ENCODE peak calls at places on chromosome 20, in five cellular contexts. O, A, Z, P and C are unnamed samples.

GRCh38 chr20:61536671-61537070 is 284.6 kb downstream of the CDH4 start:
- DNase-seq in O (no peak), A (no peak), Z (no peak), P (no peak), C (no peak)

GRCh38 chr20:3235661-3236324 is 3.2 kb downstream of the SLC4A11 start:
- DNase-seq in O (peak; percentile 72), A (no peak), Z (no peak), P (no peak), C (no peak)

GRCh38 chr20:49685809-49686208 is 27.9 kb downstream of the B4GALT5 start:
- DNase-seq in O (peak; percentile 51), A (no peak), Z (no peak), P (peak; percentile 61), C (no peak)

GRCh38 chr20:32501709-32502108 is 83.4 kb downstream of the NOL4L start:
- DNase-seq in O (peak; percentile 94), A (no peak), Z (no peak), P (no peak), C (no peak)

GRCh38 chr20:44056010-44056698 is 130.8 kb downstream of the JPH2 start:
- DNase-seq in O (peak; percentile 45), A (peak; percentile 72), Z (no peak), P (peak; percentile 74), C (peak; percentile 74)

GRCh38 chr20:49575551-49576060 is 7.7 kb upstream of the PTGIS start:
- DNase-seq in O (no peak), A (no peak), Z (peak; percentile 52), P (no peak), C (peak; percentile 23)

GRCh38 chr20:59120491-59120890 is 43.1 kb upstream of the ZNF831 start:
- DNase-seq in O (no peak), A (no peak), Z (no peak), P (no peak), C (no peak)

GRCh38 chr20:6993016-6993415 is 225.5 kb downstream of the BMP2 start:
- DNase-seq in O (no peak), A (no peak), Z (no peak), P (no peak), C (no peak)

GRCh38 chr20:21357851-21358250 is 39.5 kb downstream of the NKX2-4 start:
- DNase-seq in O (no peak), A (peak; percentile 5), Z (no peak), P (no peak), C (no peak)

GRCh38 chr20:9516658-9516987 is 2.2 kb downstream of the LAMP5 start:
- DNase-seq in O (no peak), A (peak; percentile 21), Z (no peak), P (no peak), C (no peak)

GRCh38 chr20:49045440-49046086 is 549 bp upstream of the CSE1L start:
- DNase-seq in O (peak; percentile 23), A (no peak), Z (peak; percentile 14), P (no peak), C (no peak)

GRCh38 chr20:63734111-63734945 is 2.1 kb upstream of the LIME1 start:
- DNase-seq in O (no peak), A (no peak), Z (no peak), P (no peak), C (no peak)

GRCh38 chr20:63908008-63908682 is 13.2 kb downstream of the DNAJC5 start:
- DNase-seq in O (no peak), A (no peak), Z (no peak), P (no peak), C (no peak)

GRCh38 chr20:62208061-62208804 is 11.8 kb downstream of the HRH3 start:
- DNase-seq in O (no peak), A (no peak), Z (no peak), P (no peak), C (no peak)

GRCh38 chr20:57840504-57841296 is 130.9 kb upstream of the PMEPA1 start:
- DNase-seq in O (no peak), A (no peak), Z (no peak), P (no peak), C (no peak)

GRCh38 chr20:1005452-1006027 is 3.4 kb upstream of the RSPO4 start:
- DNase-seq in O (peak; percentile 26), A (peak; percentile 82), Z (no peak), P (peak; percentile 56), C (no peak)

GRCh38 chr20:24337074-24337473 is 132.4 kb upstream of the SYNDIG1 start:
- DNase-seq in O (peak; percentile 97), A (peak; percentile 7), Z (no peak), P (no peak), C (no peak)

GRCh38 chr20:19448632-19449031 is 236.2 kb downstream of the SLC24A3 start:
- DNase-seq in O (no peak), A (no peak), Z (no peak), P (no peak), C (no peak)

GRCh38 chr20:32158943-32159660 is 48.4 kb downstream of the PLAGL2 start:
- DNase-seq in O (no peak), A (no peak), Z (no peak), P (no peak), C (no peak)

GRCh38 chr20:51636123-51636522 is 93.6 kb upstream of the NFATC2 start:
- DNase-seq in O (peak; percentile 75), A (no peak), Z (no peak), P (no peak), C (no peak)

GRCh38 chr20:36158160-36158741 is 3.7 kb downstream of the EPB41L1 start:
- DNase-seq in O (no peak), A (no peak), Z (no peak), P (no peak), C (no peak)